ENCODE peak calls at places on chromosomes 7 and 10, in six cellular contexts. V, M, D, T, X and P are unnamed samples.
A peak's percentile ranks its signal among the peaks of the same experiment; 100 is the strongest.

GRCh38 chr10:124225468-124226270 is 132.3 kb upstream of the CHST15 start:
- DNase-seq in V (no peak), D (no peak), X (peak; percentile 24), T (no peak), M (no peak), P (no peak)

GRCh38 chr7:5363729-5364128 is 59.9 kb downstream of the TNRC18 start:
- DNase-seq in D (no peak), X (no peak), M (no peak), T (no peak), V (no peak), P (no peak)

GRCh38 chr7:122887198-122887597 is 938 bp upstream of the CADPS2 start:
- DNase-seq in V (peak; percentile 62), X (peak; percentile 78), M (peak; percentile 66), D (no peak), T (peak; percentile 64), P (peak; percentile 48)

GRCh38 chr10:130016095-130016494 is 52.0 kb upstream of the EBF3 start:
- DNase-seq in T (no peak), X (no peak), M (no peak), D (no peak), V (no peak), P (no peak)

GRCh38 chr10:89738551-89739209 is 37.3 kb downstream of the KIF20B start:
- DNase-seq in V (no peak), X (no peak), M (no peak), D (no peak), T (no peak), P (no peak)

GRCh38 chr10:34743804-34744203 is 71.3 kb downstream of the PARD3 start:
- DNase-seq in M (no peak), X (no peak), V (peak; percentile 33), T (no peak), D (no peak), P (no peak)

GRCh38 chr10:85919358-85920022 is 447.1 kb downstream of the GRID1 start:
- DNase-seq in M (no peak), V (no peak), D (no peak), T (no peak), X (no peak), P (no peak)

GRCh38 chr10:33653584-33654367 is 319.3 kb upstream of the NRP1 start:
- DNase-seq in V (no peak), X (no peak), M (no peak), D (no peak), T (peak; percentile 78), P (no peak)

GRCh38 chr7:52764502-52765169 is 270.8 kb upstream of the POM121L12 start:
- DNase-seq in T (peak; percentile 29), X (no peak), M (no peak), D (no peak), V (no peak), P (no peak)

GRCh38 chr10:97383159-97383558 is 18.0 kb downstream of the RRP12 start:
- DNase-seq in V (no peak), D (no peak), X (no peak), M (no peak), T (no peak), P (no peak)

GRCh38 chr10:79333513-79333912 is 13.8 kb upstream of the PPIF start:
- DNase-seq in T (peak; percentile 100), X (no peak), D (no peak), V (no peak), M (no peak), P (no peak)

GRCh38 chr7:30225863-30226361 is 58.5 kb upstream of the ZNRF2 start:
- DNase-seq in V (peak; percentile 72), T (peak; percentile 90), M (no peak), D (no peak), X (peak; percentile 83), P (no peak)

GRCh38 chr10:30812018-30812851 is 182.7 kb upstream of the LYZL2 start:
- DNase-seq in T (no peak), V (peak; percentile 38), M (no peak), D (no peak), X (no peak), P (peak; percentile 51)

GRCh38 chr10:74977913-74978847 is 133.3 kb upstream of the SAMD8 start:
- DNase-seq in T (no peak), D (no peak), M (no peak), X (no peak), V (no peak), P (no peak)

GRCh38 chr10:131695814-131696165 is 205.0 kb upstream of the PPP2R2D start:
- DNase-seq in D (no peak), M (no peak), T (no peak), X (no peak), V (no peak), P (peak; percentile 12)
- H3K27me3 ChIP-seq in D (no peaks in the 10 kb centered on the region), M (no peaks in the 10 kb centered on the region), T (peaks cover 27% of the 10 kb centered on the region), X (no peaks in the 10 kb centered on the region), V (no peaks in the 10 kb centered on the region), P (no peaks in the 10 kb centered on the region)

DNA sequence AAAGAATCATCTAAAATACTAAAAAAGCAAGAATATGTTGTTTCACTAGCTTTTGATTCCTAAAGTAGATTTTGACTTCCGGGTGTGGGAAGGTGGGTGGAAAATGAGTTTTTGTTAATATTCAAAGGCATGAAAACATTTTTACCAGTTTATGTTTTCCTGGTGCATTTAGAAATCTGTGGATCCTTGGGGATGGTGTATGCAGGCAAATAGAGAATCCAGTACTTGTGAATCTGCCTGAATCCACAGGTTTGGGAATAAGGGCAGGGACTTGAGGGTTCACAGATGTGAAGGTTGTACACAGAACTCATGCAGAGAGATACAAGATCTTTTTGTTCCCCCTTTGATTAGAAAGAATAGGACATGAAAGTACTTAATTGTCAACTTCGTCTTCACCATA is 22.4 kb downstream of the AUTS2 start:
- DNase-seq in D (no peak), X (no peak), V (no peak), T (no peak), M (no peak), P (no peak)
- H3K27me3 ChIP-seq in D (no peaks in the 10 kb centered on the region), X (no peaks in the 10 kb centered on the region), V (no peaks in the 10 kb centered on the region), T (no peaks in the 10 kb centered on the region), M (peaks cover 79% of the 10 kb centered on the region), P (peaks cover 90% of the 10 kb centered on the region)

DNA sequence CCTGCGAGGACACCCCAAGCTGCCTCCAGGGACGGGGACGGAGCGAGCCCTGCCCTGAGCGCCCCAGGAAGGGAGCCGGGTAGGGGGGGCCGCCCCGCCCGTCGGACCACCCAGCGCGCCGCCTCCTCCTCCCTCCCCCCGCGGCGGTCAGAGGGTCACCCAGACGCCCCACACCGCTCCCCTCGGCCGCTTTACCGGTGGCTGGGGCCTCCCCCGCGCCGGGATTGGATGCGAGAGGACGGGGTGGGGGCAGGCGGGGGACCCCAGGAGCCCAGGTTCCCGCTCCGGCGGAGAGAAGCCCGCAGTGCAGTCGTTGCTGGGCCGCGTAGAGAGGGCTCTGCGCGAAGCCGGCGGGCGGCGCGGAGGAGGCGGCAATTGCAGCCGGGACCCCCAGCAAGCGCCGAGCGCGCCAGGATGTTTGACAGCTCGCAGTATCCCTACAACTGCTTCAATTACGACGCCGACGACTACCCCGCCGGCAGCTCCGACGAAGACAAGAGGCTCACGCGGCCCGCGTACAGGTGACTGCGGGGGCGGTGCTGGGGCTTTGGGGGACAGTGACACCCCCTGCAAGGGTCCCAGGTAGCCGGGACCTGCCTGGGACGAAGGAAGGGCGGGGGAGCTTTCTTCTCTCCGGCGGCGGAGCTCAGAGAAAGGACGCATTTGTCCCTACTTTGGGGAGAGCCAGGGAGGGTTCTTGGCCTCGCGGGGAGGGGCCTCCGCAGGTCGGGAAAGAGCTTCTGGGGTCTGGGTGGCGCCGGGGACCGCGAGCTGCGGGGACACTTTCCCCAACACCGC is at the start of gene FOXL3:
- DNase-seq in T (no peak), M (no peak), X (no peak), V (no peak), D (no peak), P (peak; percentile 88)
- H3K27me3 ChIP-seq in T (peaks cover 3% of the 10 kb centered on the region), M (peaks cover 33% of the 10 kb centered on the region), X (peaks cover 52% of the 10 kb centered on the region), V (peaks cover 67% of the 10 kb centered on the region), D (peaks cover 53% of the 10 kb centered on the region), P (peaks cover 17% of the 10 kb centered on the region)

DNA sequence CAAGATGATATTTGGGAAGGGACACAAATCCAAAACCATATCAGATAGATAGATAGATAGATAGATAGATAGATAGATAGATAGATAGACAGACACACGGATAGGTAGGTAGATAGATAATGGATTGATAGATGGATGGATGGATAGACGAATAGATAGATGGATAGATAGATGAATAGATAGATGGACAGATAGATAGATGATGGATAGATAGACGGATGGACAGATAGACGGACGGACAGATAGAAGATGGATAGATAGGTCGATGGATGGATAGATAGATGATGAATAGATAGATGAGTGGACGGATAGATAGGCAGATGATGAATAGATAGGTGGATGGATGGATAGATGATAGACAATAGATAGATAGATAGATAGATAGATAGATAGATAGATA is 39.8 kb downstream of the NPTX2 start:
- DNase-seq in V (no peak), T (no peak), M (no peak), D (no peak), X (no peak), P (no peak)
- H3K27me3 ChIP-seq in V (no peaks in the 10 kb centered on the region), T (peaks cover 22% of the 10 kb centered on the region), M (no peaks in the 10 kb centered on the region), D (no peaks in the 10 kb centered on the region), X (no peaks in the 10 kb centered on the region), P (no peaks in the 10 kb centered on the region)

GRCh38 chr7:114082934-114083647 is 164.3 kb upstream of the PPP1R3A start:
- DNase-seq in V (peak; percentile 46), X (no peak), D (no peak), T (no peak), M (peak; percentile 60), P (peak; percentile 76)
- H3K27me3 ChIP-seq in V (peaks cover 49% of the 10 kb centered on the region), X (peaks cover 64% of the 10 kb centered on the region), D (peaks cover 76% of the 10 kb centered on the region), T (peaks cover 90% of the 10 kb centered on the region), M (peaks cover 40% of the 10 kb centered on the region), P (peaks cover 62% of the 10 kb centered on the region)

GRCh38 chr10:133089461-133089800 is 1.7 kb downstream of the ADGRA1 start:
- DNase-seq in X (no peak), V (no peak), T (no peak), D (no peak), M (no peak), P (no peak)

GRCh38 chr10:133088524-133089460 is 1.1 kb downstream of the ADGRA1 start:
- DNase-seq in T (no peak), D (no peak), M (no peak), V (no peak), X (no peak), P (peak; percentile 84)

GRCh38 chr10:133091316-133091715 is 3.6 kb downstream of the ADGRA1 start:
- DNase-seq in M (no peak), D (no peak), V (no peak), T (no peak), X (no peak), P (no peak)

GRCh38 chr10:133090101-133090500 is 2.4 kb downstream of the ADGRA1 start:
- DNase-seq in X (no peak), T (no peak), M (no peak), D (no peak), V (no peak), P (no peak)

GRCh38 chr10:133090654-133091053 is 2.9 kb downstream of the ADGRA1 start:
- DNase-seq in V (no peak), X (no peak), T (no peak), M (no peak), D (no peak), P (no peak)
- H3K27me3 ChIP-seq in V (peaks cover 48% of the 10 kb centered on the region), X (peaks cover 51% of the 10 kb centered on the region), T (peaks cover 84% of the 10 kb centered on the region), M (peaks cover 18% of the 10 kb centered on the region), D (peaks cover 13% of the 10 kb centered on the region), P (peaks cover 35% of the 10 kb centered on the region)